ENCODE peak calls at places on chromosomes 11 and 22, in six cellular contexts. One of them, this sample, is unnamed.

GRCh38 chr11:84558085-84558905 is 1068.8 kb downstream of the DLG2 start:
- DNase-seq in neuronal stem cell: peak
- DNase-seq in PC-3: peak
- DNase-seq in SK-N-MC: peak
- DNase-seq in ovary: no peak
- DNase-seq in brain microvascular endothelial cell: peak
- DNase-seq in this sample: peak

GRCh38 chr22:42641801-42642413 is 1.5 kb upstream of the ATP5MGL start:
- DNase-seq in neuronal stem cell: no peak
- DNase-seq in PC-3: no peak
- DNase-seq in SK-N-MC: no peak
- DNase-seq in ovary: peak
- DNase-seq in brain microvascular endothelial cell: no peak
- DNase-seq in this sample: no peak

GRCh38 chr11:118401880-118402590 is 629 bp downstream of the ATP5MG start:
- DNase-seq in neuronal stem cell: peak
- DNase-seq in PC-3: peak
- DNase-seq in SK-N-MC: no peak
- DNase-seq in ovary: no peak
- DNase-seq in brain microvascular endothelial cell: peak
- DNase-seq in this sample: no peak

GRCh38 chr22:17373839-17374238 is 4.6 kb downstream of the CECR2 start:
- DNase-seq in neuronal stem cell: no peak
- DNase-seq in PC-3: no peak
- DNase-seq in SK-N-MC: no peak
- DNase-seq in ovary: no peak
- DNase-seq in brain microvascular endothelial cell: no peak
- DNase-seq in this sample: no peak

GRCh38 chr22:40425082-40425481 is 54.7 kb downstream of the SGSM3 start:
- DNase-seq in neuronal stem cell: no peak
- DNase-seq in PC-3: no peak
- DNase-seq in SK-N-MC: no peak
- DNase-seq in ovary: no peak
- DNase-seq in brain microvascular endothelial cell: no peak
- DNase-seq in this sample: no peak

GRCh38 chr11:45399166-45399565 is 113.0 kb upstream of the SYT13 start:
- DNase-seq in neuronal stem cell: no peak
- DNase-seq in PC-3: no peak
- DNase-seq in SK-N-MC: no peak
- DNase-seq in ovary: no peak
- DNase-seq in brain microvascular endothelial cell: no peak
- DNase-seq in this sample: no peak

GRCh38 chr22:41264408-41264941 is 21.5 kb downstream of the RANGAP1 start:
- DNase-seq in neuronal stem cell: no peak
- DNase-seq in PC-3: no peak
- DNase-seq in SK-N-MC: no peak
- DNase-seq in ovary: no peak
- DNase-seq in brain microvascular endothelial cell: no peak
- DNase-seq in this sample: no peak

GRCh38 chr22:27399161-27399560 is 402.4 kb downstream of the MN1 start:
- DNase-seq in neuronal stem cell: no peak
- DNase-seq in PC-3: peak
- DNase-seq in SK-N-MC: no peak
- DNase-seq in ovary: peak
- DNase-seq in brain microvascular endothelial cell: no peak
- DNase-seq in this sample: no peak

GRCh38 chr11:118608268-118609214 is 1.1 kb downstream of the PHLDB1 start:
- DNase-seq in neuronal stem cell: no peak
- DNase-seq in PC-3: peak
- DNase-seq in SK-N-MC: no peak
- DNase-seq in ovary: peak
- DNase-seq in brain microvascular endothelial cell: peak
- DNase-seq in this sample: peak

GRCh38 chr22:37465721-37466120 is 20.5 kb downstream of the MFNG start:
- DNase-seq in neuronal stem cell: no peak
- DNase-seq in PC-3: no peak
- DNase-seq in SK-N-MC: no peak
- DNase-seq in ovary: no peak
- DNase-seq in brain microvascular endothelial cell: no peak
- DNase-seq in this sample: no peak

GRCh38 chr11:68043349-68044144 is 4.7 kb downstream of the TCIRG1 start:
- DNase-seq in neuronal stem cell: no peak
- DNase-seq in PC-3: no peak
- DNase-seq in SK-N-MC: no peak
- DNase-seq in ovary: no peak
- DNase-seq in brain microvascular endothelial cell: peak
- DNase-seq in this sample: peak

GRCh38 chr22:48907591-48907990 is 920.1 kb downstream of the BRD1 start:
- DNase-seq in neuronal stem cell: no peak
- DNase-seq in PC-3: no peak
- DNase-seq in SK-N-MC: no peak
- DNase-seq in ovary: no peak
- DNase-seq in brain microvascular endothelial cell: no peak
- DNase-seq in this sample: no peak

GRCh38 chr11:64014361-64014760 is 21.4 kb upstream of the FLRT1 start:
- DNase-seq in neuronal stem cell: no peak
- DNase-seq in PC-3: no peak
- DNase-seq in SK-N-MC: no peak
- DNase-seq in ovary: no peak
- DNase-seq in brain microvascular endothelial cell: no peak
- DNase-seq in this sample: no peak

GRCh38 chr11:10459029-10459970 is 4.2 kb downstream of the AMPD3 start:
- DNase-seq in neuronal stem cell: no peak
- DNase-seq in PC-3: no peak
- DNase-seq in SK-N-MC: no peak
- DNase-seq in ovary: no peak
- DNase-seq in brain microvascular endothelial cell: no peak
- DNase-seq in this sample: no peak

GRCh38 chr11:57406337-57406904 is 16.0 kb upstream of the PRG2 start:
- DNase-seq in neuronal stem cell: no peak
- DNase-seq in PC-3: peak
- DNase-seq in SK-N-MC: no peak
- DNase-seq in ovary: no peak
- DNase-seq in brain microvascular endothelial cell: no peak
- DNase-seq in this sample: no peak

GRCh38 chr22:35307372-35307771 is 7.7 kb downstream of the TOM1 start:
- DNase-seq in neuronal stem cell: no peak
- DNase-seq in PC-3: no peak
- DNase-seq in SK-N-MC: no peak
- DNase-seq in ovary: no peak
- DNase-seq in brain microvascular endothelial cell: no peak
- DNase-seq in this sample: no peak

GRCh38 chr11:38543311-38543710 is 1945.3 kb upstream of the RAG2 start:
- DNase-seq in neuronal stem cell: no peak
- DNase-seq in PC-3: peak
- DNase-seq in SK-N-MC: no peak
- DNase-seq in ovary: no peak
- DNase-seq in brain microvascular endothelial cell: peak
- DNase-seq in this sample: no peak

GRCh38 chr11:104968365-104968855 is at the start of gene CASP4:
- DNase-seq in neuronal stem cell: no peak
- DNase-seq in PC-3: peak
- DNase-seq in SK-N-MC: peak
- DNase-seq in ovary: no peak
- DNase-seq in brain microvascular endothelial cell: peak
- DNase-seq in this sample: no peak

GRCh38 chr22:30453731-30454510 is 17.9 kb downstream of the SEC14L3 start:
- DNase-seq in neuronal stem cell: no peak
- DNase-seq in PC-3: no peak
- DNase-seq in SK-N-MC: no peak
- DNase-seq in ovary: no peak
- DNase-seq in brain microvascular endothelial cell: no peak
- DNase-seq in this sample: no peak

GRCh38 chr11:119942583-119943338 is 195.2 kb downstream of the TRIM29 start:
- DNase-seq in neuronal stem cell: no peak
- DNase-seq in PC-3: no peak
- DNase-seq in SK-N-MC: no peak
- DNase-seq in ovary: no peak
- DNase-seq in brain microvascular endothelial cell: no peak
- DNase-seq in this sample: no peak

GRCh38 chr11:121352301-121352891 is 59.8 kb downstream of the SC5D start:
- DNase-seq in neuronal stem cell: no peak
- DNase-seq in PC-3: no peak
- DNase-seq in SK-N-MC: no peak
- DNase-seq in ovary: no peak
- DNase-seq in brain microvascular endothelial cell: no peak
- DNase-seq in this sample: no peak

GRCh38 chr11:32056445-32056844 is 34.4 kb upstream of the RCN1 start:
- DNase-seq in neuronal stem cell: no peak
- DNase-seq in PC-3: peak
- DNase-seq in SK-N-MC: no peak
- DNase-seq in ovary: no peak
- DNase-seq in brain microvascular endothelial cell: no peak
- DNase-seq in this sample: no peak

GRCh38 chr22:22486132-22486899 is 22.2 kb downstream of the ZNF280B start:
- DNase-seq in neuronal stem cell: no peak
- DNase-seq in PC-3: no peak
- DNase-seq in SK-N-MC: no peak
- DNase-seq in ovary: no peak
- DNase-seq in brain microvascular endothelial cell: no peak
- DNase-seq in this sample: no peak

GRCh38 chr11:71563401-71563800 is 2.0 kb upstream of the KRTAP5-10 start:
- DNase-seq in neuronal stem cell: peak
- DNase-seq in PC-3: peak
- DNase-seq in SK-N-MC: no peak
- DNase-seq in ovary: no peak
- DNase-seq in brain microvascular endothelial cell: peak
- DNase-seq in this sample: no peak

GRCh38 chr11:45259607-45260006 is 26.5 kb downstream of the SYT13 start:
- DNase-seq in neuronal stem cell: no peak
- DNase-seq in PC-3: peak
- DNase-seq in SK-N-MC: no peak
- DNase-seq in ovary: no peak
- DNase-seq in brain microvascular endothelial cell: no peak
- DNase-seq in this sample: peak

GRCh38 chr22:23424031-23424430 is 156.1 kb downstream of the IGLL1 start:
- DNase-seq in neuronal stem cell: no peak
- DNase-seq in PC-3: no peak
- DNase-seq in SK-N-MC: no peak
- DNase-seq in ovary: no peak
- DNase-seq in brain microvascular endothelial cell: no peak
- DNase-seq in this sample: no peak

GRCh38 chr11:134014502-134014901 is 54.4 kb upstream of the JAM3 start:
- DNase-seq in neuronal stem cell: no peak
- DNase-seq in PC-3: no peak
- DNase-seq in SK-N-MC: no peak
- DNase-seq in ovary: no peak
- DNase-seq in brain microvascular endothelial cell: no peak
- DNase-seq in this sample: no peak

GRCh38 chr11:45354976-45355705 is 69.0 kb upstream of the SYT13 start:
- DNase-seq in neuronal stem cell: peak
- DNase-seq in PC-3: no peak
- DNase-seq in SK-N-MC: peak
- DNase-seq in ovary: peak
- DNase-seq in brain microvascular endothelial cell: peak
- DNase-seq in this sample: peak

DNA sequence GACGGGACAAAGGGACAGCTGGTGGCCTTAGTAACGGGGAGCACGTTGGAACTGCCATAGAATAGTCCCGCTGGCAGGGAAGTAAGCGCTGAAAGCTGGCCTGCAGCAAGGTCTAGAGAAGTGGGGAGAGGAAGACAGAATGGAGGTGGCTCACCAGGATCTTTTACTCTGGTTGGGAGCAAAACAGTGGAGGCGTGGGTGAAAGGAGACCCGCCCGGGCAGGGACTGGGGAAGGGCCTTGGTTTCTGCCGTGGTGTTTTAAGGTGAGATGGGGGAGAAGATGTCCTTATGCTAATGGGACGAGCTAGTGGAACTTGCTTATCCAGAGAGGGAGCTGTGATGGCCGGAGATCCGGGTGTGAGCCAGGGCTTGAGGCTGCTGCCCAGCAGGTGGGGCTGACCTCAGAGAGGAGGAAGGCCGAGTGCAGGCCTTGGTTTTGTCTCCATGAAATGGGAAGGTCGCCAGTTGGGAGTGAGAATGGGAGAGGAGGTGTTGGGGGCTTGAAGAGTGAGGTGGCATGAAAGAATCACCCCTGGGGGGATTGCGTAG is 56.4 kb upstream of the CTTN start:
- DNase-seq in neuronal stem cell: no peak
- DNase-seq in PC-3: no peak
- DNase-seq in SK-N-MC: no peak
- DNase-seq in ovary: no peak
- DNase-seq in brain microvascular endothelial cell: no peak
- DNase-seq in this sample: no peak
- H3K27ac ChIP-seq in neuronal stem cell: no peak
- H3K27ac ChIP-seq in PC-3: no peak
- H3K27ac ChIP-seq in SK-N-MC: no peak
- H3K27ac ChIP-seq in ovary: no peak
- H3K27ac ChIP-seq in brain microvascular endothelial cell: no peak
- H3K27ac ChIP-seq in this sample: no peak

GRCh38 chr11:34464591-34465036 is 25.9 kb downstream of the CAT start:
- DNase-seq in neuronal stem cell: no peak
- DNase-seq in PC-3: no peak
- DNase-seq in SK-N-MC: no peak
- DNase-seq in ovary: no peak
- DNase-seq in brain microvascular endothelial cell: no peak
- DNase-seq in this sample: no peak
- H3K27ac ChIP-seq in neuronal stem cell: no peak
- H3K27ac ChIP-seq in PC-3: no peak
- H3K27ac ChIP-seq in SK-N-MC: no peak
- H3K27ac ChIP-seq in ovary: no peak
- H3K27ac ChIP-seq in brain microvascular endothelial cell: no peak
- H3K27ac ChIP-seq in this sample: no peak

DNA sequence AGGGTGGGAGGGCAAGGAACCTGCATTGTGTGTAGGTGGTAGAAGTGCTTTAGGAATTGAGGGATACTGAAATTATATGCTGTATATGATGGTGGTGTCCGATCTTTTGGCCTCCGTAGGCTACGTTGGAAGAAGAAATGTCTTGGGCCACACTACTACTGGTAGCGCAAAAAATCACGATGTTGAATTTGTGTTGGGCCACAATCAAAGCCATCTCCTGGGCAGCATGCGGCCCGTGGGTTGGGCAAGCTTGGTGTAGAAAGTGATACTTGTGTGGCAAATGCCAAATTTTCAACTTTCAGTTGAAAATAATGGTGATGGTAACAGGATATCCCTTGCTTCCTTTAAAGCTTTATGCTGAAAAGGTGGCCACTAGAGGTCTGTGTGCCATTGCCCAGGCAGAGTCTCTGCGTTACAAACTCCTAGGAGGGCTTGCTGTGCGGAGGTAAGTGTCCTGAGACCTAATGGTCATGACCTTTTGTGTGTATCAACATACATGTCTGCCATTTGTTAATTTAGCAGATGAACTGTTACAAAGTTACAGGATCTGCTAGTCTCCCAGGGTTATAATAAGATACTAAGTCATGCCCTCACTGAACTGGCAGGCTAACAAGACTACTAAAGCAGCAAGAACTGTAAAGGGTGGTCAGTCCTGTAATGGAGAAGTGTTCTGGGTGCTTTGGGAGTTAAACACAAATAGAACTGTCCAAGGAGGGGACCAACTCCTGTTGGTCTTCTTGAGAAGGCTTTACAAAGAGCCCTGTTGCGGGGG is 2.9 kb downstream of the RPS3 start:
- DNase-seq in neuronal stem cell: no peak
- DNase-seq in PC-3: no peak
- DNase-seq in SK-N-MC: no peak
- DNase-seq in ovary: no peak
- DNase-seq in brain microvascular endothelial cell: no peak
- DNase-seq in this sample: no peak
- H3K27ac ChIP-seq in neuronal stem cell: no peak
- H3K27ac ChIP-seq in PC-3: no peak
- H3K27ac ChIP-seq in SK-N-MC: peak
- H3K27ac ChIP-seq in ovary: no peak
- H3K27ac ChIP-seq in brain microvascular endothelial cell: no peak
- H3K27ac ChIP-seq in this sample: no peak

GRCh38 chr11:8066911-8067455 is 14.0 kb upstream of the TUB start:
- DNase-seq in neuronal stem cell: no peak
- DNase-seq in PC-3: no peak
- DNase-seq in SK-N-MC: no peak
- DNase-seq in ovary: no peak
- DNase-seq in brain microvascular endothelial cell: no peak
- DNase-seq in this sample: no peak
- H3K27ac ChIP-seq in neuronal stem cell: no peak
- H3K27ac ChIP-seq in PC-3: no peak
- H3K27ac ChIP-seq in SK-N-MC: no peak
- H3K27ac ChIP-seq in ovary: no peak
- H3K27ac ChIP-seq in brain microvascular endothelial cell: no peak
- H3K27ac ChIP-seq in this sample: no peak

This sample was measured in pancreas.